ENCODE peak calls at places on chromosomes 4 and X, in eight cellular contexts. F, L, P, W, D, Y, J and H are unnamed samples.

GRCh38 chr4:134027931-134028330 is 173.7 kb downstream of the PABPC4L start:
- DNase-seq in J (no peak), P (no peak), Y (no peak), F (no peak), L (no peak), W (no peak), D (no peak), H (peak; percentile 66)

GRCh38 chr4:5865896-5866599 is 26.8 kb downstream of the CRMP1 start:
- DNase-seq in L (no peak), J (no peak), Y (no peak), D (no peak), W (no peak), F (no peak), P (no peak), H (no peak)

GRCh38 chrX:41386222-41386990 is 52.4 kb downstream of the DDX3X start:
- DNase-seq in F (no peak), W (no peak), L (no peak), J (no peak), D (no peak), P (no peak), Y (no peak), H (no peak)

GRCh38 chr4:121665371-121665770 is 31.4 kb downstream of the ANXA5 start:
- DNase-seq in F (no peak), P (no peak), J (no peak), L (no peak), W (no peak), D (no peak), Y (no peak), H (no peak)

GRCh38 chr4:145804134-145804533 is 124.2 kb downstream of the C4orf51 start:
- DNase-seq in F (no peak), Y (no peak), W (no peak), L (no peak), P (peak; percentile 39), D (no peak), J (no peak), H (peak; percentile 98)

GRCh38 chr4:146062325-146062715 is 113.2 kb upstream of the LSM6 start:
- DNase-seq in L (no peak), D (no peak), P (no peak), J (no peak), W (no peak), F (no peak), Y (no peak), H (no peak)

GRCh38 chr4:140108243-140108642 is 45.7 kb downstream of the MAML3 start:
- DNase-seq in P (no peak), W (no peak), Y (no peak), J (no peak), F (no peak), D (no peak), L (no peak), H (no peak)

GRCh38 chrX:11190745-11191510 is 79.8 kb downstream of the HCCS start:
- DNase-seq in W (no peak), D (no peak), F (no peak), Y (no peak), P (no peak), J (no peak), L (no peak), H (peak; percentile 25)

GRCh38 chr4:78610546-78611214 is 59.1 kb downstream of the ANXA3 start:
- DNase-seq in W (no peak), F (no peak), D (no peak), P (no peak), J (no peak), Y (no peak), L (no peak), H (no peak)

GRCh38 chrX:44223150-44223549 is 120.3 kb downstream of the EFHC2 start:
- DNase-seq in F (no peak), P (no peak), Y (no peak), W (no peak), D (no peak), J (no peak), L (no peak), H (peak; percentile 78)

GRCh38 chr4:38621004-38621684 is 42.9 kb upstream of the KLF3 start:
- DNase-seq in W (no peak), P (no peak), Y (no peak), D (no peak), J (no peak), L (no peak), F (no peak), H (peak; percentile 95)

GRCh38 chr4:153710681-153711080 is 26.6 kb downstream of the TLR2 start:
- DNase-seq in Y (no peak), D (no peak), L (no peak), P (no peak), J (no peak), W (no peak), F (no peak), H (no peak)

GRCh38 chr4:1495416-1496115 is 89.3 kb upstream of the NKX1-1 start:
- DNase-seq in L (no peak), D (no peak), P (no peak), Y (no peak), W (peak; percentile 16), F (no peak), J (peak; percentile 34), H (no peak)

GRCh38 chr4:21512351-21512750 is 436.2 kb downstream of the KCNIP4 start:
- DNase-seq in L (peak; percentile 13), P (no peak), W (no peak), D (no peak), J (no peak), F (no peak), Y (peak; percentile 61), H (peak; percentile 32)

GRCh38 chr4:177737387-177737965 is 295.2 kb upstream of the AGA start:
- DNase-seq in L (no peak), P (no peak), J (no peak), Y (no peak), F (no peak), D (no peak), W (no peak), H (peak; percentile 49)

GRCh38 chr4:13963601-13964000 is 336.1 kb upstream of the BOD1L1 start:
- DNase-seq in P (no peak), L (no peak), Y (no peak), D (no peak), J (no peak), W (no peak), F (no peak), H (no peak)

GRCh38 chr4:161256172-161256571 is 907.6 kb downstream of the FSTL5 start:
- DNase-seq in Y (peak; percentile 27), F (no peak), L (no peak), D (no peak), J (no peak), P (no peak), W (no peak), H (no peak)

GRCh38 chrX:20664774-20665173 is 398.1 kb upstream of the RPS6KA3 start:
- DNase-seq in L (no peak), F (no peak), W (no peak), J (peak; percentile 59), Y (peak; percentile 83), D (no peak), P (no peak), H (no peak)

GRCh38 chr4:169818063-169818679 is 60.4 kb upstream of the HPF1 start:
- DNase-seq in J (no peak), D (no peak), L (no peak), F (no peak), P (no peak), Y (no peak), W (no peak), H (no peak)

GRCh38 chrX:120790118-120790517 is 85.5 kb downstream of the CT47B1 start:
- DNase-seq in Y (peak; percentile 63), D (no peak), F (no peak), L (no peak), J (no peak), W (no peak), P (no peak), H (peak; percentile 55)

GRCh38 chr4:7842384-7843279 is 97.0 kb downstream of the AFAP1 start:
- DNase-seq in F (peak; percentile 48), D (no peak), J (no peak), W (peak; percentile 74), P (peak; percentile 70), L (no peak), Y (peak; percentile 94), H (peak; percentile 92)

GRCh38 chr4:144723471-144723870 is 77.5 kb downstream of the HHIP start:
- DNase-seq in W (no peak), D (no peak), P (no peak), F (no peak), L (no peak), Y (no peak), J (no peak), H (no peak)
- H3K36me3 ChIP-seq in W (no peaks in the 10 kb centered on the region), D (no peaks in the 10 kb centered on the region), P (no peaks in the 10 kb centered on the region), F (no peaks in the 10 kb centered on the region), L (no peaks in the 10 kb centered on the region), Y (no peaks in the 10 kb centered on the region), J (no peaks in the 10 kb centered on the region), H (no peaks in the 10 kb centered on the region)

GRCh38 chrX:361231-362145 is 25.2 kb downstream of the PPP2R3B start:
- DNase-seq in J (no peak), L (no peak), P (no peak), Y (no peak), W (no peak), D (no peak), F (no peak), H (no peak)
- H3K4me3 ChIP-seq in J (no peak overlapping the region), L (no peak overlapping the region), P (no peak overlapping the region), Y (no peak overlapping the region), W (no peak overlapping the region), D (no peak overlapping the region), F (no peak overlapping the region), H (no peak overlapping the region)

GRCh38 chr4:3514806-3515421 is 17.3 kb downstream of the LRPAP1 start:
- DNase-seq in J (peak; percentile 89), P (no peak), D (no peak), F (no peak), Y (peak; percentile 55), W (peak; percentile 53), L (no peak), H (peak; percentile 17)
- H3K36me3 ChIP-seq in J (peaks cover 52% of the 10 kb centered on the region), P (peaks cover 72% of the 10 kb centered on the region), D (peaks cover 96% of the 10 kb centered on the region), F (peaks cover 11% of the 10 kb centered on the region), Y (peaks cover 12% of the 10 kb centered on the region), W (peaks cover 6% of the 10 kb centered on the region), L (peaks cover 49% of the 10 kb centered on the region), H (peaks cover 19% of the 10 kb centered on the region)

GRCh38 chr4:40196724-40197281 is at the start of gene RHOH:
- DNase-seq in Y (peak; percentile 60), L (no peak), P (no peak), D (peak; percentile 69), W (no peak), J (peak; percentile 61), F (no peak), H (no peak)

GRCh38 chr4:40197879-40198689 is 1.3 kb downstream of the RHOH start:
- DNase-seq in Y (peak; percentile 68), F (no peak), L (no peak), D (peak; percentile 45), P (no peak), W (no peak), J (no peak), H (no peak)

GRCh38 chr4:40194602-40195161 is 2.1 kb upstream of the RHOH start:
- DNase-seq in D (peak; percentile 47), L (no peak), Y (no peak), W (no peak), F (no peak), J (no peak), P (no peak), H (no peak)

GRCh38 chr4:40195182-40196177 is 1.4 kb upstream of the RHOH start:
- DNase-seq in F (no peak), L (no peak), D (no peak), W (no peak), Y (no peak), J (no peak), P (no peak), H (no peak)

DNA sequence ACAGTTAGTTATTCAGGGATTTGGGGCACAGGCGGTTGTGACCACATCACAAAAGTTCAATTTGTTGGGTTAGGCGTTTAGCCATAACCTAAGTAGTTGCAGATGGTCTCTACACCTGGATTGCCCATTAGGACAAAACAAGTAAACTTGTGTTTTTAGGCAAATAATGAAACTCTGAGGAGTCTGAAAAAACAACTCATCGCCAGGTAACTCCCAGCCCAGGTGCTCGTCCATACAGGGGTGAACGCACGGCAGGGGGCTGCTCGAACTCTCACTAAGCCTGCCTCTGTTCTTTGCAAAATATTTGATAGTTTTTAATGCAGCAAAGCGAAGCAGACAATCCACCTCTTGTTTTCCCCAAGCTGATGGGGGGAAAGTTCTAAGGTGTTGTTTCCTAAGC is 571 bp upstream of the RHOH start:
- DNase-seq in Y (no peak), P (no peak), F (no peak), D (no peak), J (no peak), W (no peak), L (no peak), H (no peak)
- H3K4me3 ChIP-seq in Y (no peak overlapping the region), P (no peak overlapping the region), F (no peak overlapping the region), D (peak overlapping the region; percentile 96), J (peak overlapping the region; percentile 69), W (no peak overlapping the region), L (no peak overlapping the region), H (no peak overlapping the region)